ENCODE peak calls at places on chromosomes 6 and 20, in five cellular contexts. O is right lobe of liver; M is neuronal stem cell; I is T-helper 2 cell; L is CD8-positive, alpha-beta memory T cell. X is an unnamed sample.

GRCh38 chr6:143059616-143060353 is 904 bp upstream of the AIG1 start:
- DNase-seq in O (no peak), M (no peak), I (peak; percentile 10), L (peak; percentile 6), X (no peak)

GRCh38 chr6:21582651-21583050 is 10.9 kb upstream of the SOX4 start:
- DNase-seq in O (no peak), M (no peak), I (no peak), L (no peak), X (no peak)

GRCh38 chr6:165506657-165507056 is 156.4 kb downstream of the PDE10A start:
- DNase-seq in O (no peak), M (no peak), I (no peak), L (no peak), X (no peak)

GRCh38 chr6:136609878-136610706 is 59.9 kb upstream of the MAP7 start:
- DNase-seq in O (no peak), M (no peak), I (no peak), L (no peak), X (no peak)

GRCh38 chr6:36383608-36384007 is 3.9 kb downstream of the ETV7 start:
- DNase-seq in O (no peak), M (no peak), I (no peak), L (no peak), X (no peak)

GRCh38 chr6:37311666-37312473 is 41.9 kb upstream of the RNF8 start:
- DNase-seq in O (no peak), M (no peak), I (no peak), L (no peak), X (no peak)

GRCh38 chr6:165403006-165403405 is 93.6 kb upstream of the C6orf118 start:
- DNase-seq in O (no peak), M (no peak), I (no peak), L (no peak), X (no peak)

GRCh38 chr6:5684320-5684719 is 322.4 kb downstream of the NRN1 start:
- DNase-seq in O (no peak), M (no peak), I (no peak), L (no peak), X (no peak)

GRCh38 chr6:26329763-26330511 is 35.1 kb upstream of the BTN3A2 start:
- DNase-seq in O (no peak), M (no peak), I (peak; percentile 40), L (peak; percentile 28), X (peak; percentile 61)

GRCh38 chr6:157110620-157111019 is 212.7 kb downstream of the TMEM242 start:
- DNase-seq in O (no peak), M (no peak), I (no peak), L (no peak), X (no peak)

GRCh38 chr6:67252663-67253062 is 1382.4 kb upstream of the ADGRB3 start:
- DNase-seq in O (no peak), M (no peak), I (no peak), L (no peak), X (no peak)

GRCh38 chr6:119077643-119078448 is 618 bp downstream of the FAM184A start:
- DNase-seq in O (peak; percentile 66), M (no peak), I (peak; percentile 42), L (peak; percentile 47), X (peak; percentile 25)

GRCh38 chr20:58997141-58997770 is 9.8 kb downstream of the CTSZ start:
- DNase-seq in O (no peak), M (no peak), I (no peak), L (no peak), X (no peak)

GRCh38 chr6:34182751-34183531 is 37.1 kb upstream of the GRM4 start:
- DNase-seq in O (no peak), M (no peak), I (peak; percentile 88), L (peak; percentile 67), X (peak; percentile 87)

GRCh38 chr6:44266347-44266746 is 996 bp upstream of the NFKBIE start:
- DNase-seq in O (peak; percentile 14), M (no peak), I (no peak), L (no peak), X (no peak)

GRCh38 chr6:113486172-113486571 is 371.0 kb upstream of the MARCKS start:
- DNase-seq in O (no peak), M (no peak), I (no peak), L (no peak), X (no peak)

GRCh38 chr6:5723905-5724691 is 282.6 kb downstream of the NRN1 start:
- DNase-seq in O (no peak), M (no peak), I (no peak), L (no peak), X (peak; percentile 7)

GRCh38 chr6:3340891-3341290 is 82.1 kb downstream of the PSMG4 start:
- DNase-seq in O (peak; percentile 67), M (no peak), I (no peak), L (no peak), X (no peak)

GRCh38 chr20:34410331-34410730 is 47.3 kb downstream of the ITCH start:
- DNase-seq in O (no peak), M (no peak), I (no peak), L (no peak), X (no peak)

GRCh38 chr6:108921547-108922331 is 73.5 kb downstream of the ARMC2 start:
- DNase-seq in O (no peak), M (no peak), I (no peak), L (no peak), X (no peak)

GRCh38 chr6:146990284-146990683 is 213.9 kb upstream of the STXBP5 start:
- DNase-seq in O (no peak), M (no peak), I (no peak), L (no peak), X (no peak)

GRCh38 chr6:33595001-33595846 is 15.1 kb upstream of the BAK1 start:
- DNase-seq in O (no peak), M (no peak), I (no peak), L (no peak), X (no peak)

GRCh38 chr20:48928832-48929725 is 7.6 kb downstream of the ARFGEF2 start:
- DNase-seq in O (no peak), M (no peak), I (no peak), L (no peak), X (no peak)

GRCh38 chr6:3348821-3349220 is 90.1 kb downstream of the PSMG4 start:
- DNase-seq in O (no peak), M (no peak), I (no peak), L (no peak), X (no peak)

GRCh38 chr20:61665746-61666470 is 399.8 kb downstream of the TAF4 start:
- DNase-seq in O (no peak), M (no peak), I (no peak), L (no peak), X (no peak)

GRCh38 chr6:43917878-43918382 is 147.9 kb downstream of the VEGFA start:
- DNase-seq in O (peak; percentile 42), M (no peak), I (no peak), L (no peak), X (no peak)

GRCh38 chr6:141486942-141487341 is 645.8 kb upstream of the GJE1 start:
- DNase-seq in O (no peak), M (no peak), I (no peak), L (no peak), X (no peak)

GRCh38 chr20:3472105-3472504 is 1.3 kb downstream of the ATRN start:
- DNase-seq in O (no peak), M (no peak), I (no peak), L (no peak), X (no peak)

GRCh38 chr6:106976270-106976669 is 1.7 kb upstream of the CD24 start:
- DNase-seq in O (no peak), M (no peak), I (no peak), L (no peak), X (no peak)

GRCh38 chr20:32332614-32333013 is 25.5 kb upstream of the ASXL1 start:
- DNase-seq in O (peak; percentile 69), M (no peak), I (no peak), L (no peak), X (no peak)

GRCh38 chr6:10487668-10488327 is 33.4 kb upstream of the GCNT2 start:
- DNase-seq in O (no peak), M (no peak), I (no peak), L (no peak), X (no peak)

X was measured in immature natural killer cell.